ENCODE peak calls at places on chromosomes 12 and 14, in six cellular contexts. P is stomach, Z is psoas muscle, A is left lung, T is pancreas, L is neural progenitor cell. Q is an unnamed sample.
A peak's percentile ranks its signal among the peaks of the same experiment; 100 is the strongest.

GRCh38 chr12:77980782-77981181 is 150.1 kb downstream of the NAV3 start:
- DNase-seq in T (no peak), P (no peak), L (no peak), A (no peak), Z (no peak), Q (no peak)

GRCh38 chr14:32967421-32967820 is 28.7 kb downstream of the NPAS3 start:
- DNase-seq in T (no peak), A (no peak), L (no peak), Z (no peak), P (no peak), Q (no peak)

GRCh38 chr12:54258286-54258685 is 21.6 kb downstream of the CBX5 start:
- DNase-seq in P (no peak), Z (no peak), A (no peak), T (no peak), L (peak; percentile 42), Q (no peak)

GRCh38 chr14:85487215-85487614 is 42.7 kb upstream of the FLRT2 start:
- DNase-seq in A (no peak), L (no peak), T (no peak), P (no peak), Z (no peak), Q (peak; percentile 2)

GRCh38 chr12:112381421-112381897 is 772 bp downstream of the HECTD4 start:
- DNase-seq in P (peak; percentile 27), L (peak; percentile 62), A (no peak), Z (peak; percentile 18), T (peak; percentile 31), Q (no peak)

GRCh38 chr14:61570188-61570960 is 124.9 kb upstream of the HIF1A start:
- DNase-seq in P (no peak), L (no peak), T (no peak), A (no peak), Z (no peak), Q (no peak)

GRCh38 chr12:54475542-54475941 is 2.1 kb upstream of the GTSF1 start:
- DNase-seq in Z (no peak), A (no peak), L (no peak), P (no peak), T (no peak), Q (no peak)

GRCh38 chr12:5200276-5201087 is 156.8 kb downstream of the KCNA5 start:
- DNase-seq in P (peak; percentile 62), Z (peak; percentile 50), A (peak; percentile 75), T (peak; percentile 34), L (peak; percentile 88), Q (no peak)

GRCh38 chr14:106069786-106070185 is 543.4 kb downstream of the TMEM121 start:
- DNase-seq in P (no peak), T (no peak), A (no peak), L (no peak), Z (no peak), Q (no peak)

GRCh38 chr12:77941396-77941795 is 110.7 kb downstream of the NAV3 start:
- DNase-seq in Z (no peak), P (no peak), A (no peak), T (no peak), L (no peak), Q (no peak)

GRCh38 chr12:107309020-107309419 is 215.7 kb upstream of the CRY1 start:
- DNase-seq in P (no peak), L (no peak), Z (no peak), A (no peak), T (no peak), Q (no peak)

GRCh38 chr12:13278249-13278787 is 81.8 kb downstream of the EMP1 start:
- DNase-seq in P (peak; percentile 78), A (peak; percentile 93), T (peak; percentile 77), Z (peak; percentile 69), L (peak; percentile 89), Q (no peak)

GRCh38 chr14:99511421-99512109 is 30.4 kb downstream of the CCNK start:
- DNase-seq in P (no peak), T (peak; percentile 15), Z (no peak), L (no peak), A (peak; percentile 57), Q (no peak)

GRCh38 chr12:69330475-69331473 is 17.4 kb upstream of the LYZ start:
- DNase-seq in Z (no peak), T (peak; percentile 71), A (peak; percentile 81), L (peak; percentile 46), P (peak; percentile 79), Q (no peak)

GRCh38 chr12:69329669-69330428 is 18.3 kb upstream of the LYZ start:
- DNase-seq in A (no peak), T (no peak), P (no peak), Z (no peak), L (no peak), Q (no peak)

GRCh38 chr12:69331846-69332684 is 16.1 kb upstream of the LYZ start:
- DNase-seq in Z (no peak), L (peak; percentile 15), A (no peak), T (no peak), P (no peak), Q (no peak)

GRCh38 chr12:69332815-69333358 is 15.3 kb upstream of the LYZ start:
- DNase-seq in A (no peak), T (no peak), L (no peak), P (peak; percentile 65), Z (no peak), Q (no peak)

GRCh38 chr12:69331482-69331845 is 16.7 kb upstream of the LYZ start:
- DNase-seq in A (no peak), T (no peak), L (no peak), P (no peak), Z (no peak), Q (no peak)
- H3K27ac ChIP-seq in A (peak overlapping the region; percentile 92), T (peak overlapping the region; percentile 93), L (no peak overlapping the region), P (peak overlapping the region; percentile 95), Z (no peak overlapping the region), Q (no peak overlapping the region)

DNA sequence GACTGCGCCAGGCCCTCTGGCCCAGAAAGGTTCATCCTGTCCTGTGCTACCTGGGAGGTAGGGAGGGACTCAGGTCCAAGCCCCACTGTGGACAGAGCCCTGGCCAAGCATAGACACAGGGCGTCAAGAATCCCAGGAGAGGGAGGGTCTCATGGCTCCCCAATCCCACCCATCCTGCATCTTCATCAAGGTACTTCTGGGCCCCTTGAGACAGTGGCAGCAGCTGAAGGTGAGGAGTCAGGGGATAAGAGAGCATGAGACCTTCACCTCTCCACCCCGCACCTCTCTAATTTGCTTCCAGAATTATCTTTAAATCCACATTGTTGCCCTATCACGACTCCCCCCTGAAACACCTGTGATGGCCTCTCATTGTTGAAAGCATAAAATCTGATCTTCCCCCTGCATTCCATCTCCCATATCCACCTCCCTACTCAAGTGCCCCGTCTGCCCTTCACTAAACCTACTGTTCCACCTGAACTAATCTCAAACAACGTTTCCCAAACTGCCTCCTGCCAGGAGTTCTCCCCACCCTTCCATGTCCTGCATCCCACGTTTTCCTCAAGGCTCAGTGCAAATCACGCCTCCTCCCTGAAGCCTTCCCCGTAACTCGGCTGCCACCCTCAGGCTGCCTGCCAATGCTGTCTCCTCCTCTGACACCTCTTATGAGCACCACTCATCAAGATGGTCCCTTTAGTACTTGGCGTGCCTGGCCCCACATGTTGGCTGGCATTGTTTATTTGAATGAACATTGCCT is 27.1 kb downstream of the KRT18 start:
- DNase-seq in A (no peak), L (peak; percentile 50), T (no peak), Z (no peak), P (peak; percentile 66), Q (no peak)
- TF ChIP-seq CTCF in A (no peak), L (peak; percentile 39), T (no peak), Z (no peak), P (no peak), Q (no peak)

GRCh38 chr14:54172114-54172513 is 215.5 kb upstream of the BMP4 start:
- DNase-seq in L (no peak), P (no peak), T (no peak), A (no peak), Z (no peak), Q (no peak)
- H3K4me3 ChIP-seq in L (no peak overlapping the region), P (no peak overlapping the region), T (no peak overlapping the region), A (no peak overlapping the region), Z (no peak overlapping the region), Q (no peak overlapping the region)

GRCh38 chr12:58916891-58917570 is 3.3 kb downstream of the LRIG3 start:
- DNase-seq in P (no peak), Z (no peak), A (no peak), T (no peak), L (peak; percentile 38), Q (no peak)
- H3K27ac ChIP-seq in P (peak overlapping the region; percentile 38), Z (peak overlapping the region; percentile 91), A (peak overlapping the region; percentile 86), T (peak overlapping the region; percentile 98), L (peak overlapping the region; percentile 85), Q (peak overlapping the region; percentile 95)

GRCh38 chr12:69087986-69088385 is 151.4 kb upstream of the CPSF6 start:
- DNase-seq in A (no peak), T (no peak), P (no peak), Z (no peak), L (no peak), Q (no peak)
- TF ChIP-seq CTCF in A (no peak), T (no peak), P (no peak), Z (no peak), L (no peak), Q (no peak)

Q was measured in thoracic aorta.